ENCODE peak calls at places on chromosomes 12 and 14, in eight cellular contexts. S, T, J, O, E, K, D and Q are unnamed samples. For H3K4me1, the result is how much of the 10 kb centered on the place peaks cover.

GRCh38 chr14:61525293-61526011 is 169.9 kb upstream of the HIF1A start:
- DNase-seq in S (peak), T (peak), J (peak), O (peak), E (no peak), K (no peak), D (peak), Q (peak)

GRCh38 chr12:105352049-105352448 is 21.6 kb downstream of the C12orf75 start:
- DNase-seq in S (no peak), T (no peak), J (no peak), O (no peak), E (no peak), K (no peak), D (no peak), Q (no peak)

GRCh38 chr14:69037790-69038448 is 58.8 kb upstream of the ACTN1 start:
- DNase-seq in S (no peak), T (no peak), J (no peak), O (no peak), E (no peak), K (no peak), D (peak), Q (no peak)

GRCh38 chr14:70640938-70641547 is 673 bp upstream of the TTC9 start:
- DNase-seq in S (no peak), T (peak), J (peak), O (no peak), E (peak), K (peak), D (peak), Q (no peak)

GRCh38 chr14:101781240-101782061 is 19.9 kb downstream of the PPP2R5C start:
- DNase-seq in S (no peak), T (peak), J (peak), O (no peak), E (no peak), K (peak), D (no peak), Q (no peak)

GRCh38 chr12:121769831-121770301 is 23.6 kb downstream of the RHOF start:
- DNase-seq in S (no peak), T (no peak), J (no peak), O (no peak), E (no peak), K (no peak), D (no peak), Q (no peak)

GRCh38 chr14:77086017-77086727 is 11.9 kb upstream of the CIPC start:
- DNase-seq in S (no peak), T (no peak), J (no peak), O (peak), E (no peak), K (peak), D (peak), Q (no peak)

GRCh38 chr14:59507063-59507751 is 22.9 kb downstream of the JKAMP start:
- DNase-seq in S (peak), T (peak), J (peak), O (peak), E (no peak), K (peak), D (peak), Q (peak)

GRCh38 chr12:92778525-92778924 is 75.7 kb downstream of the PLEKHG7 start:
- DNase-seq in S (no peak), T (no peak), J (no peak), O (no peak), E (no peak), K (no peak), D (no peak), Q (no peak)

GRCh38 chr12:2652011-2652400 is 142.8 kb upstream of the FKBP4 start:
- DNase-seq in S (no peak), T (peak), J (no peak), O (peak), E (no peak), K (no peak), D (no peak), Q (no peak)

GRCh38 chr14:32010561-32011188 is 66.4 kb upstream of the ARHGAP5 start:
- DNase-seq in S (peak), T (no peak), J (no peak), O (no peak), E (no peak), K (no peak), D (peak), Q (no peak)

GRCh38 chr12:127588224-127588623 is 678.7 kb upstream of the TMEM132C start:
- DNase-seq in S (no peak), T (no peak), J (no peak), O (peak), E (no peak), K (no peak), D (no peak), Q (peak)

GRCh38 chr14:28774764-28775738 is 8.5 kb downstream of the FOXG1 start:
- DNase-seq in S (no peak), T (no peak), J (no peak), O (no peak), E (no peak), K (no peak), D (no peak), Q (no peak)

GRCh38 chr12:93378373-93379310 is 917 bp downstream of the NUDT4 start:
- DNase-seq in S (no peak), T (no peak), J (peak), O (peak), E (peak), K (peak), D (peak), Q (peak)

GRCh38 chr12:107221909-107222308 is 128.6 kb upstream of the CRY1 start:
- DNase-seq in S (no peak), T (no peak), J (no peak), O (no peak), E (no peak), K (no peak), D (no peak), Q (no peak)

GRCh38 chr14:23492618-23493272 is 23.2 kb downstream of the NGDN start:
- DNase-seq in S (no peak), T (no peak), J (no peak), O (no peak), E (no peak), K (no peak), D (no peak), Q (no peak)

GRCh38 chr14:77025744-77026165 is 2.8 kb downstream of the IRF2BPL start:
- DNase-seq in S (no peak), T (peak), J (no peak), O (no peak), E (no peak), K (no peak), D (peak), Q (no peak)

GRCh38 chr12:10365716-10366433 is 24.0 kb downstream of the KLRK1 start:
- DNase-seq in S (peak), T (no peak), J (no peak), O (no peak), E (no peak), K (no peak), D (no peak), Q (no peak)

GRCh38 chr14:37573355-37573754 is 21.7 kb downstream of the FOXA1 start:
- DNase-seq in S (no peak), T (no peak), J (no peak), O (no peak), E (no peak), K (no peak), D (no peak), Q (no peak)
- H3K4me1 ChIP-seq in S (under half), T (under half), J (under half), O (under half), E (under half), K (under half), D (under half), Q (under half)

DNA sequence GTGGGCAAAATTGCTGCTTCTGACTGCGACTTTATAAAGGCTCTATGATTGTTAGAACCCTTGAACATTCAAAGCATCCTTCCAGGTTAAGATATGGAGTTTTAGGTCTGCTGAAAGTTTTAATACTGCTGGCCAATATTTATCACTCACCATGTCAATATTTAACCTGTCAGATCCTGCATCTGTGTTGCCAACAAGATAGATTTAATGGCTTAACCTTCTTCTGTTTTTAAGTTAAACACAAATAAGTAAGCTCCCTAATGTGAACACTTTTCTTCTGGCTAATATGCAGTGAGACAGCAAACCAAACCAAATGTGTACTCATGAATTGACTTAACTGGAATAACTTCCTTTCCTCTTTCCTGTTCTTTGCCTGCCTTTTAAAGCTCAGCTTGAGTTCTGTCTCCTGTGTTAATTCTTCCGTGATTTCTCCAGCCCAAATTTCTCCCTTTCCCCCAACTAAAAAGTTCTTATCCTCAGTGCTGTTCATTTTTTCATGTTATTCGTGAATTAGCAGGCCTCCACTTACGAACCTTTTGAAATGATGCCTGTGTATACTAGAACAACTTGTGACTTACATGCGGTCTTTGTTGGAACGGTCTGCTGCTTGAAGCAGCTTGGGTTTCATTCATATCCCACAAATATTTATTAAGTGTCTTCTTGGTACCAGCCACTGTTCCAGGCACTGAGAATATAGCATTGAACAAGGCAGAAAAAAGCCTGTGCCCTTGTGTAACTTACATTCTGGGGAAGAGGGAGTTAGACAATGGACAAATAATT is 9.1 kb downstream of the FBXW8 start:
- DNase-seq in S (no peak), T (no peak), J (no peak), O (no peak), E (no peak), K (no peak), D (no peak), Q (no peak)
- H3K4me1 ChIP-seq in S (under half), T (under half), J (under half), O (under half), E (under half), K (half or more), D (under half), Q (under half)

GRCh38 chr12:68261947-68262346 is 8.5 kb upstream of the IL22 start:
- DNase-seq in S (no peak), T (no peak), J (no peak), O (no peak), E (no peak), K (no peak), D (no peak), Q (no peak)
- H3K4me1 ChIP-seq in S (under half), T (under half), J (under half), O (under half), E (under half), K (under half), D (under half), Q (under half)

GRCh38 chr12:65275627-65276026 is 2.9 kb upstream of the MSRB3 start:
- DNase-seq in S (no peak), T (no peak), J (no peak), O (no peak), E (no peak), K (no peak), D (no peak), Q (no peak)

GRCh38 chr12:65278576-65279386 is at the start of gene MSRB3:
- DNase-seq in S (peak), T (peak), J (peak), O (peak), E (peak), K (peak), D (peak), Q (peak)

GRCh38 chr12:65274873-65275272 is 3.6 kb upstream of the MSRB3 start:
- DNase-seq in S (no peak), T (no peak), J (no peak), O (no peak), E (no peak), K (no peak), D (no peak), Q (no peak)

GRCh38 chr12:65277994-65278575 is 398 bp upstream of the MSRB3 start:
- DNase-seq in S (no peak), T (no peak), J (no peak), O (no peak), E (no peak), K (no peak), D (no peak), Q (no peak)

GRCh38 chr12:65276923-65277322 is 1.6 kb upstream of the MSRB3 start:
- DNase-seq in S (no peak), T (no peak), J (no peak), O (no peak), E (no peak), K (no peak), D (no peak), Q (no peak)
- H3K4me1 ChIP-seq in S (under half), T (under half), J (under half), O (under half), E (under half), K (under half), D (under half), Q (under half)

GRCh38 chr12:124386059-124386458 is 91.2 kb downstream of the RFLNA start:
- DNase-seq in S (no peak), T (no peak), J (no peak), O (no peak), E (no peak), K (no peak), D (peak), Q (no peak)
- H3K4me1 ChIP-seq in S (under half), T (under half), J (under half), O (under half), E (under half), K (under half), D (half or more), Q (half or more)

DNA sequence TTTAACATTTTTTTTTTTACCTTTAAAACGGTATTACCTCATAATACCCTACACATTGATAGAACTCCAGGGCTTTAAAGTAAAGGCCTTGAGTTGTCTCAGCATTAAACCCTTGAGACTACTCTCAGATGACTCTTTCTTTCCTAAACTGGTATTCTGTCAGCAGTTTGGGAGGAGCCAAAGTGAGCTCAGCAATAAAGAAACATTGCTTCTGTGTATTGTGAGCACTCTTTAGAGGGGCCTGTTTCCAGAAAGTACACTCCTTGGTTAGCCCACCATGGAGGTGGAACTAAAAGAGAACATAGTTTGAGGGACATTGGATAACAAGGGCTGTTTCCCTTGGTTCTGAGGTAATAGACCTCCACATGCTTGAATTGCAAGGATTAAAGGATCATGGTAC is 20.4 kb downstream of the MAP3K12 start:
- DNase-seq in S (no peak), T (no peak), J (no peak), O (no peak), E (no peak), K (no peak), D (no peak), Q (no peak)
- H3K4me1 ChIP-seq in S (under half), T (under half), J (under half), O (under half), E (under half), K (under half), D (half or more), Q (under half)